ENCODE peak calls at places on chromosomes 13 and 19, in eight cellular contexts. B is cardiac fibroblast; R is fibroblast of lung; Y is CD4-positive, alpha-beta T cell; C is osteoblast; J is stomach; T is neural crest cell; M is upper lobe of right lung. U is an unnamed sample.

GRCh38 chr19:10111405-10111811 is at the start of gene P2RY11:
- DNase-seq in B (no peak), R (no peak), Y (no peak), C (peak), J (no peak), T (no peak), M (peak), U (no peak)

GRCh38 chr13:52701728-52702480 is 37.7 kb downstream of the CNMD start:
- DNase-seq in B (no peak), R (no peak), Y (no peak), C (no peak), J (no peak), T (no peak), M (no peak), U (no peak)

GRCh38 chr19:29098863-29099481 is 114.0 kb downstream of the UQCRFS1 start:
- DNase-seq in B (peak), R (peak), Y (no peak), C (peak), J (peak), T (no peak), M (peak), U (no peak)

GRCh38 chr13:114268344-114269280 is 12.8 kb upstream of the UPF3A start:
- DNase-seq in B (no peak), R (no peak), Y (no peak), C (peak), J (no peak), T (no peak), M (no peak), U (no peak)

GRCh38 chr13:71865858-71866172 is 1.2 kb downstream of the DACH1 start:
- DNase-seq in B (peak), R (peak), Y (no peak), C (peak), J (no peak), T (no peak), M (no peak), U (no peak)

GRCh38 chr19:17719730-17720486 is 628 bp downstream of the MAP1S start:
- DNase-seq in B (no peak), R (no peak), Y (peak), C (peak), J (peak), T (no peak), M (peak), U (no peak)

GRCh38 chr13:81406639-81407292 is 1065.8 kb upstream of the SPRY2 start:
- DNase-seq in B (no peak), R (no peak), Y (no peak), C (no peak), J (no peak), T (no peak), M (no peak), U (no peak)

GRCh38 chr19:35266904-35267817 is 1.6 kb upstream of the USF2 start:
- DNase-seq in B (peak), R (peak), Y (peak), C (peak), J (no peak), T (peak), M (peak), U (peak)

GRCh38 chr19:5305163-5305562 is 35.4 kb downstream of the PTPRS start:
- DNase-seq in B (no peak), R (no peak), Y (no peak), C (no peak), J (no peak), T (no peak), M (no peak), U (no peak)

GRCh38 chr19:47100290-47100689 is 13.3 kb downstream of the ZC3H4 start:
- DNase-seq in B (no peak), R (no peak), Y (no peak), C (peak), J (no peak), T (no peak), M (no peak), U (no peak)

GRCh38 chr13:76937416-76937815 is 10.9 kb upstream of the ACOD1 start:
- DNase-seq in B (peak), R (peak), Y (no peak), C (peak), J (no peak), T (no peak), M (no peak), U (no peak)

GRCh38 chr19:46766569-46767317 is 20.5 kb upstream of the STRN4 start:
- DNase-seq in B (no peak), R (no peak), Y (peak), C (peak), J (peak), T (peak), M (no peak), U (peak)

GRCh38 chr13:109673477-109673876 is 112.9 kb downstream of the IRS2 start:
- DNase-seq in B (no peak), R (no peak), Y (no peak), C (no peak), J (no peak), T (no peak), M (no peak), U (no peak)

GRCh38 chr13:79194272-79194671 is 211.8 kb downstream of the RBM26 start:
- DNase-seq in B (no peak), R (no peak), Y (no peak), C (no peak), J (no peak), T (no peak), M (no peak), U (no peak)

GRCh38 chr13:24013189-24013588 is 115.9 kb upstream of the C1QTNF9B start:
- DNase-seq in B (no peak), R (no peak), Y (no peak), C (no peak), J (no peak), T (no peak), M (no peak), U (no peak)

GRCh38 chr19:40423227-40423566 is 2.6 kb downstream of the SERTAD1 start:
- DNase-seq in B (no peak), R (no peak), Y (no peak), C (peak), J (no peak), T (no peak), M (no peak), U (no peak)

GRCh38 chr19:6219592-6220290 is 60.0 kb downstream of the MLLT1 start:
- DNase-seq in B (peak), R (no peak), Y (no peak), C (peak), J (no peak), T (no peak), M (no peak), U (no peak)

GRCh38 chr13:26988059-26988769 is 183.4 kb downstream of the USP12 start:
- DNase-seq in B (no peak), R (no peak), Y (no peak), C (no peak), J (no peak), T (no peak), M (no peak), U (no peak)

GRCh38 chr19:16330811-16331690 is 6.4 kb downstream of the KLF2 start:
- DNase-seq in B (no peak), R (no peak), Y (no peak), C (peak), J (no peak), T (no peak), M (no peak), U (peak)

GRCh38 chr19:33396701-33397535 is 23.4 kb downstream of the CEBPG start:
- DNase-seq in B (peak), R (no peak), Y (no peak), C (peak), J (no peak), T (no peak), M (peak), U (no peak)

GRCh38 chr19:45406165-45406956 is at the start of gene POLR1G:
- DNase-seq in B (peak), R (peak), Y (peak), C (peak), J (peak), T (peak), M (peak), U (peak)

GRCh38 chr13:24215732-24216131 is 55.2 kb downstream of the SPATA13 start:
- DNase-seq in B (peak), R (peak), Y (no peak), C (no peak), J (peak), T (no peak), M (no peak), U (no peak)

GRCh38 chr19:33399745-33400681 is 26.5 kb downstream of the CEBPG start:
- DNase-seq in B (no peak), R (no peak), Y (no peak), C (peak), J (no peak), T (no peak), M (peak), U (no peak)

GRCh38 chr19:6423499-6424189 is 967 bp downstream of the KHSRP start:
- DNase-seq in B (peak), R (peak), Y (no peak), C (peak), J (no peak), T (peak), M (no peak), U (peak)

GRCh38 chr13:107370036-107370785 is 802.3 kb upstream of the ARGLU1 start:
- DNase-seq in B (peak), R (peak), Y (no peak), C (no peak), J (no peak), T (no peak), M (no peak), U (no peak)

DNA sequence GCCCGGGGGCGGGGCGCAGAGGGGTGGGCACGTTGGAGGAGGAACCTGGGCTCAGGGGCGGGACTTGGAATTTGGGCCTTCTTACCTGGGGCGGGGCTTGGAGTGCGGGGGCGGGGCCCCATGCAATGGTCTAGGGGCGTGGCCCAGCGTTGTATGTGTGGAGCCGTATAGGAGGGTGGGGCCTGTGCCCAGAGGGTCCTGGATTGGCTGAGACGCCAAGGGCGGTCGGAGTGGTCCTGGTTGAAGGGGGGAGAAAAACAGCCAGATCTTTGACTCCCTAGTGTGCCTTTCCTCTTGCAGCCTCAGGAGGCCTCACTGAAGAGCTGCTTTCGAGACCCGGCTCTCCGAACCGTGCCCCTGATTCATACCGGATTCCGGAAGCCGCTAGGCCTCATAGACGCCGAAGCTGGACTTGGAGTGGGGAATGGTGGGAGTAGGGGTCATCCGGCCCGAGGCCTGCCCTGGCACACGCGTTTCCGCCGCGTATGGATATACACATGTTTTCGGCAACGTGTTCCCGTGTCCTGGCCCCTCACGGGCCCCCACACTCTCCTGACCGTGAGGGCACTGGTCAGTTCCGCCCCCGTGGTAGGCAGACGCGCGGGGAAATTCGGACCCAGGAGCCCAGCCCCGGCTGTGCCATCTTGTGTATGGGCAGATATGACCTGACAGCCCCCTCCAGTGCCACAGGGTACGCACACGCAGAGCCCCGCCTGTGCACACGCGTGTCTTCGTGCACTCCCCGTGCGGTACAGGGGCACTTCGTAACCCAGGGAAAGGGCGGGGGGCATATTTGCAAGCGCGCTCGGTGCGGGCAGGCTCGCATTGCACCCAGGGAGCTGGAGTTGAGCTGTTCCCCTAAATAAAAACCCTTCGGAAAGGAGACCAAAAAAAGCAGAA is 661 bp upstream of the PRR12 start:
- DNase-seq in B (peak), R (peak), Y (peak), C (peak), J (peak), T (peak), M (peak), U (peak)
- TF ChIP-seq CTCF in B (no peak), R (no peak), Y (no peak), C (no peak), J (no peak), T (no peak), M (no peak), U (no peak)

GRCh38 chr13:59931621-59932020 is 232.1 kb downstream of the DIAPH3 start:
- DNase-seq in B (no peak), R (no peak), Y (no peak), C (no peak), J (no peak), T (no peak), M (no peak), U (no peak)
- TF ChIP-seq CTCF in B (no peak), R (no peak), Y (no peak), C (no peak), J (no peak), T (no peak), M (no peak), U (no peak)

GRCh38 chr19:18778826-18779354 is 12.2 kb downstream of the COMP start:
- DNase-seq in B (no peak), R (no peak), Y (no peak), C (peak), J (no peak), T (no peak), M (no peak), U (no peak)
- TF ChIP-seq CTCF in B (no peak), R (no peak), Y (no peak), C (no peak), J (no peak), T (no peak), M (no peak), U (no peak)

GRCh38 chr19:43779820-43780219 is 953 bp downstream of the KCNN4 start:
- DNase-seq in B (no peak), R (no peak), Y (no peak), C (peak), J (no peak), T (no peak), M (no peak), U (no peak)
- TF ChIP-seq CTCF in B (peak), R (no peak), Y (no peak), C (peak), J (no peak), T (no peak), M (no peak), U (no peak)

GRCh38 chr19:30686911-30687566 is 314.9 kb downstream of the ZNF536 start:
- DNase-seq in B (no peak), R (no peak), Y (no peak), C (no peak), J (no peak), T (no peak), M (no peak), U (no peak)

GRCh38 chr19:30684613-30685012 is 312.4 kb downstream of the ZNF536 start:
- DNase-seq in B (no peak), R (no peak), Y (no peak), C (no peak), J (no peak), T (no peak), M (no peak), U (no peak)

GRCh38 chr19:30688696-30689095 is 316.5 kb downstream of the ZNF536 start:
- DNase-seq in B (no peak), R (no peak), Y (no peak), C (no peak), J (no peak), T (no peak), M (no peak), U (no peak)

GRCh38 chr19:30685601-30686000 is 313.4 kb downstream of the ZNF536 start:
- DNase-seq in B (no peak), R (no peak), Y (no peak), C (no peak), J (no peak), T (no peak), M (no peak), U (no peak)

GRCh38 chr19:30686252-30686762 is 314.1 kb downstream of the ZNF536 start:
- DNase-seq in B (peak), R (peak), Y (no peak), C (no peak), J (no peak), T (no peak), M (no peak), U (no peak)
- TF ChIP-seq CTCF in B (peak), R (no peak), Y (no peak), C (peak), J (no peak), T (no peak), M (peak), U (no peak)

DNA sequence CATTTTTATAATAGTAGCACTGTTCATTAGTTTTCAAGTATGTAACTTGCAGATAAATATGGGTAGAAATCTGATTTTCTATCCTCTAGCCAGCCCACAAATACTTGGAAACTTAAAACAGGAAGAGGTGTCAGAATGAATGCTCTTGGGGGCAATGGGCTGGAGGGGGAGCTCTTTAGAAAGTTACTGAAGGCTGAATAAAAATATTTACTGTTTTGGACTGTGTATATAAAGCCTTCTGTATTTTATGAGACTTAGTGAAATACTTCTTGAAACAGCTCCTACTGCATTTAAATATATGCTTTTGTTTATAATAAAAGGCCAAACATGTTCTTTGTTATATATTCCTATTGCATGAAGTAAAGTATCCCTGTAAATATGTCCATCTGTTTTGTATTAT is 138.8 kb downstream of the RGCC start:
- DNase-seq in B (peak), R (peak), Y (no peak), C (no peak), J (no peak), T (no peak), M (no peak), U (no peak)
- TF ChIP-seq CTCF in B (peak), R (no peak), Y (no peak), C (no peak), J (no peak), T (no peak), M (no peak), U (no peak)

GRCh38 chr13:111518161-111518791 is 197.8 kb downstream of the TEX29 start:
- DNase-seq in B (no peak), R (no peak), Y (no peak), C (peak), J (no peak), T (no peak), M (no peak), U (no peak)
- TF ChIP-seq CTCF in B (no peak), R (no peak), Y (no peak), C (no peak), J (peak), T (no peak), M (no peak), U (no peak)

U was measured in natural killer cell.